ENCODE peak calls at places on chromosomes 2 and 18, in eight cellular contexts. E is NCI-H82; A is GF-D8; D is H9; L is CD8-positive, alpha-beta T cell; Q is iris pigment epithelial cell; T is T-helper 9 cell; K is kidney tubule cell. C is an unnamed sample.

GRCh38 chr2:174438146-174438886 is 42.8 kb downstream of the SCRN3 start:
- DNase-seq in T (no peak), K (no peak), E (no peak), A (no peak), D (no peak), Q (no peak), L (no peak), C (no peak)

GRCh38 chr18:75142677-75143076 is 66.3 kb downstream of the PTGR3 start:
- DNase-seq in A (no peak), K (no peak), L (no peak), E (no peak), D (no peak), Q (no peak), T (no peak), C (no peak)

GRCh38 chr2:69348781-69349180 is 38.2 kb downstream of the GFPT1 start:
- DNase-seq in Q (no peak), L (no peak), K (no peak), T (no peak), D (no peak), E (peak), A (no peak), C (no peak)

GRCh38 chr2:218354850-218355443 is 1.7 kb upstream of the CATIP start:
- DNase-seq in L (no peak), Q (no peak), K (peak), A (no peak), D (no peak), T (no peak), E (no peak), C (no peak)

GRCh38 chr2:237791977-237792727 is 6.4 kb upstream of the RBM44 start:
- DNase-seq in T (no peak), E (peak), A (no peak), K (peak), Q (peak), L (no peak), D (peak), C (no peak)

GRCh38 chr2:74745766-74746165 is 88.2 kb upstream of the HK2 start:
- DNase-seq in E (no peak), D (no peak), K (no peak), T (no peak), L (no peak), A (no peak), Q (no peak), C (no peak)

GRCh38 chr2:203683932-203684556 is 22.4 kb upstream of the CD28 start:
- DNase-seq in K (peak), A (no peak), L (no peak), D (no peak), T (no peak), Q (peak), E (no peak), C (no peak)

GRCh38 chr2:64899081-64899865 is 89.9 kb upstream of the SLC1A4 start:
- DNase-seq in D (no peak), K (no peak), Q (no peak), L (no peak), A (no peak), T (no peak), E (no peak), C (no peak)

GRCh38 chr18:79439201-79440023 is 43.7 kb downstream of the NFATC1 start:
- DNase-seq in D (no peak), Q (peak), T (no peak), E (no peak), L (no peak), K (peak), A (no peak), C (no peak)

C was measured in T-helper 22 cell.